ENCODE peak calls at places on chromosomes 6 and 20, in ten cellular contexts. V is IMR-90, M is colonic mucosa, E is lower lobe of right lung, A is psoas muscle, H is thyroid gland, R is A549, U is A673, X is right lobe of liver, O is neural progenitor cell. T is an unnamed sample. For H3K4me1, the result is how much of the 10 kb centered on the place peaks cover.

GRCh38 chr20:48717959-48718223 is 109.9 kb downstream of the PREX1 start:
- DNase-seq in H (no peak), E (no peak), A (no peak), R (no peak), U (no peak), V (no peak), O (no peak), M (no peak), X (no peak), T (no peak)

GRCh38 chr6:8195040-8195713 is 92.8 kb upstream of the EEF1E1 start:
- DNase-seq in O (peak), U (peak), H (no peak), M (no peak), A (no peak), R (peak), E (no peak), X (no peak), V (no peak), T (no peak)

GRCh38 chr6:22873531-22874136 is 304.3 kb downstream of the HDGFL1 start:
- DNase-seq in R (no peak), H (peak), V (peak), O (no peak), U (no peak), M (no peak), E (no peak), A (no peak), X (no peak), T (no peak)

GRCh38 chr20:43068482-43068881 is 121.2 kb downstream of the PTPRT start:
- DNase-seq in A (no peak), M (no peak), E (no peak), R (no peak), X (no peak), V (no peak), U (no peak), H (no peak), O (no peak), T (no peak)

GRCh38 chr6:162203287-162203686 is 524.3 kb downstream of the PRKN start:
- DNase-seq in H (peak), U (no peak), O (no peak), A (no peak), X (no peak), M (no peak), V (no peak), E (peak), R (no peak), T (no peak)

GRCh38 chr6:34506718-34507117 is 40.8 kb downstream of the PACSIN1 start:
- DNase-seq in R (no peak), O (no peak), H (no peak), V (no peak), A (no peak), U (no peak), E (peak), M (no peak), X (no peak), T (no peak)

GRCh38 chr20:18272451-18272850 is 15.9 kb upstream of the ZNF133 start:
- DNase-seq in U (peak), H (no peak), X (no peak), M (no peak), A (peak), O (no peak), R (peak), E (no peak), V (no peak), T (no peak)

GRCh38 chr6:116323863-116324262 is 44.1 kb upstream of the TSPYL1 start:
- DNase-seq in O (no peak), V (no peak), E (no peak), R (no peak), X (no peak), M (no peak), A (no peak), H (no peak), U (no peak), T (no peak)

GRCh38 chr20:4173142-4173541 is 157.8 kb upstream of the RNF24 start:
- DNase-seq in H (no peak), R (no peak), O (no peak), E (no peak), M (no peak), X (no peak), U (no peak), V (no peak), A (no peak), T (no peak)

GRCh38 chr20:58693226-58694006 is 816 bp downstream of the NPEPL1 start:
- DNase-seq in A (no peak), U (peak), X (no peak), R (peak), E (no peak), V (no peak), H (peak), M (peak), O (peak), T (peak)

GRCh38 chr6:156351346-156351966 is 425.7 kb upstream of the ARID1B start:
- DNase-seq in X (no peak), V (no peak), A (no peak), H (no peak), M (no peak), R (no peak), O (no peak), E (no peak), U (no peak), T (no peak)

GRCh38 chr20:34022154-34022842 is 28.6 kb downstream of the RALY start:
- DNase-seq in H (no peak), O (peak), U (peak), V (no peak), R (peak), M (no peak), E (no peak), A (no peak), X (no peak), T (no peak)

GRCh38 chr6:82818727-82819126 is 246.9 kb downstream of the UBE3D start:
- DNase-seq in M (no peak), X (no peak), A (no peak), R (no peak), U (no peak), E (no peak), V (peak), O (no peak), H (no peak), T (peak)

GRCh38 chr6:75334266-75335040 is 49.9 kb upstream of the TMEM30A start:
- DNase-seq in O (peak), R (peak), U (peak), H (peak), V (peak), X (no peak), M (no peak), A (no peak), E (no peak), T (no peak)

GRCh38 chr6:5302220-5302946 is 41.1 kb downstream of the FARS2 start:
- DNase-seq in O (no peak), M (no peak), V (peak), E (no peak), A (no peak), R (no peak), U (no peak), H (peak), X (no peak), T (no peak)

DNA sequence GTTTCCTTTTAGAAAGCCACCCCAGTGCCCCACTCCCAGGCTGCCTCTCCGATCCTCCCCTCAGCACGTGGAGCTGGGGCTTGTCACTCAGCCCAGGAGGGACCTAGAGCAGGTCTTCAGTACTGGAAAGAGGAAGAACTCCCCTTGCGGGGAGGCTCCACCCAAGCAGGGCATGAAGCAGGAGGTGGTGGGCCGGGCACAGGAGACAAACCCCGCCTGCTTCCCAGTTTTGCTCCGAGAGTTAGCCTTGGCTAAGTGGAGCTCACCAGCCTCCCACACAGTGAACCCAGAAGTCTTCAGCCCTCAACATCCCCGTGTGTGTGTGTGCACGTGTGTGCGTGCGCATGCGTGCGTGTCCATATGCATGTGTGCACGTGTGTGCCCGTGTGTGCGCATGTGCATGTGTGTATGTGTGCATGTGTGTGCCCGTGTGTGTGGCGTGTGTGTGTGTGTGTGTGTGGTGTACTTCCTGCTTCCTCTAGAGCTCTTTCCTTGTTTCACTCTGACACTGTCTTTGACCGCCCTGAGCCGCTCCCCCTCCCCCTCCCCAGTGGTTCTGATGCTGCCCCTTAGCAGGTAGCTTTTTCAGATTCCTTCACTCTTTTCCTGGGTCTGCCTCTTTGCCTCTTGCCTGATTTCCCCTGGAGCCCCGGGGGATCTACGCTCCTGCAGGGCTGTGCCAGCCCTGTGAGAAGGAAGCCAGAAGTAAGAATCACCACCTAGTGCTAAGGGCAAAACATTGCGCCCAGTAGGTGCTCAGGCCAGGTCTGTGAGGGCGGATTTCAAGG is 239.8 kb downstream of the CDC5L start:
- DNase-seq in O (peak), A (no peak), H (no peak), R (no peak), U (no peak), E (peak), V (no peak), X (no peak), M (peak), T (no peak)
- TF ChIP-seq CTCF in O (peak), A (no peak), H (no peak), R (no peak), U (no peak), E (no peak), V (no peak), X (no peak), M (no peak), T (no peak)

DNA sequence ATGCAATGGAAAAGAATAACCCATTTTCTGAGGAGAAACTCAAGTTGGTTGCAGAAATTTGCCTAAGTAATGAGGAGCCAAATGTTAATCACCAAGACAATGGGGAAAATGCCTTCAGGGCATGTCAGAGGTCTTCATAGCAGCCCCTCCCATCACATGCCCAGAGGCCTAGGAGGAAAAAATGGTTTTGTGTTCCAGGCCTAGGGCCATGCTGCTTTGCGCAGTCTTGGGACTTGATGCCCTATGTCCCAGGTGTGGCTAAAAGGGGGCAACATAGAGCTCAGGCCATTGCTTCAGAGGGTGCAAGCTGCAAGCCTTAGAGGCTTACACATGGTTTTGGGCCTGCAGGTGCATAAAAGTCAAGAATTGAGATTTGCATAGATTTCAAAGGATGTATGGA is 485.9 kb downstream of the EYS start:
- DNase-seq in X (no peak), R (no peak), M (no peak), U (no peak), V (no peak), O (no peak), A (no peak), E (no peak), H (no peak), T (no peak)
- H3K4me1 ChIP-seq in X (under half), R (under half), M (under half), U (under half), V (under half), O (under half), A (under half), E (under half), H (under half), T (under half)

DNA sequence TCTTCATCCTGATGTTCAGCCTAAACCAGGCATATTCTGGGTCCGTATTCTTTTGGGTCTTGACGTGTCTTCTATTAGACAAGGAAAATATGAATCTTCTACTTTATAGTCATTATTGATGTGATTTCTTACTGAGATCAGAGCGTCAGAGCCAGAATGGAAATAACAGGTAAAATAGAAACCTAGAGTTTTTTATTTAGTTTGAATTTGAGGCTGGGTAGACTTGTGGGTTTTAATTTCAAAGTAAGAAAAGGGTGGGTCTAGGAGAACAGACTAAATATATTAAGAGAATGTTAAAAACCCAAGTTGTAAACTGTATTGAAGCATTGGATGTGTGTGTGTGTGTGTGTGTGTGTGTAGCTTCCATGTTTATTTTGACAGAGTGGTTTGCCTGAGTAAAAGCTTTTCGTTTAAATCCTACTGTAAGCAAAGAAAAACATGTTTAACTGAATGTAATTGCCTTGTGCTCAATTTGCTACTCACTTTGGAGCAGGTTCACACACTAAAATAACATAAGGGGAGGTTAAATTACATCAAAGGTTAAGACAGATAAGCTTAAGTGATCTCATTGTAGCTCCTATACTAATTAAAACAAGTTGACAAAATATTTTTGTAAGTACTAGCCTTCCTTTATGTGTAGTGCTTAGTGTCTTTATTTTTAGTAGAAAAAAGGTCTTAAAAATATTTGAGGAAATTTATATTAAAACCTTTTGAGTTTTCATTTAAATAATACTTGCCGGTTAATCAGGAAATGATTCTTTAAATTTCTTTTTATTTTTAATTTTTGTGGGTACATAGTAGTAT is 17.4 kb downstream of the HECA start:
- DNase-seq in R (no peak), M (no peak), E (no peak), A (no peak), O (no peak), V (peak), X (no peak), U (no peak), H (no peak), T (no peak)
- H3K4me3 ChIP-seq in R (no peak), M (no peak), E (no peak), A (no peak), O (no peak), V (no peak), X (no peak), U (no peak), H (no peak), T (no peak)

GRCh38 chr6:72140795-72141194 is 254.4 kb downstream of the RIMS1 start:
- DNase-seq in X (no peak), V (peak), R (no peak), A (no peak), E (no peak), O (no peak), H (no peak), M (no peak), U (peak), T (no peak)
- TF ChIP-seq CTCF in X (no peak), V (peak), R (no peak), A (no peak), E (no peak), O (peak), H (no peak), M (no peak), U (no peak), T (no peak)

T was measured in PC-9.